ENCODE peak calls at places on chromosomes 4 and X, in four cellular contexts. O is tibial artery, Z is AG04449, W is keratinocyte. G is an unnamed sample.

GRCh38 chr4:8643441-8643840 is 50.9 kb downstream of the CPZ start:
- DNase-seq in O (peak), Z (no peak), W (no peak), G (no peak)

GRCh38 chr4:144574004-144574403 is 72.0 kb upstream of the HHIP start:
- DNase-seq in O (no peak), Z (no peak), W (no peak), G (no peak)

GRCh38 chr4:158870282-158871049 is 101.6 kb downstream of the FNIP2 start:
- DNase-seq in O (no peak), Z (no peak), W (no peak), G (no peak)

GRCh38 chr4:141686146-141686775 is 49.9 kb downstream of the IL15 start:
- DNase-seq in O (no peak), Z (no peak), W (no peak), G (peak)

GRCh38 chr4:152917533-152918395 is 18.4 kb upstream of the FHDC1 start:
- DNase-seq in O (no peak), Z (no peak), W (no peak), G (no peak)

GRCh38 chrX:38636949-38637819 is 75.8 kb downstream of the TSPAN7 start:
- DNase-seq in O (no peak), Z (no peak), W (no peak), G (no peak)

GRCh38 chr4:19213388-19213787 is 1038.3 kb upstream of the SLIT2 start:
- DNase-seq in O (no peak), Z (no peak), W (no peak), G (no peak)

GRCh38 chr4:148196168-148196567 is 246.0 kb downstream of the NR3C2 start:
- DNase-seq in O (no peak), Z (no peak), W (no peak), G (no peak)

GRCh38 chr4:38105475-38105874 is 145.3 kb downstream of the PTTG2 start:
- DNase-seq in O (no peak), Z (no peak), W (no peak), G (no peak)

GRCh38 chr4:174946246-174946645 is 28.1 kb downstream of the ADAM29 start:
- DNase-seq in O (no peak), Z (no peak), W (no peak), G (no peak)

GRCh38 chrX:22090181-22090580 is 58.1 kb downstream of the PHEX start:
- DNase-seq in O (no peak), Z (peak), W (no peak), G (no peak)

GRCh38 chrX:55057691-55058249 is 17.1 kb upstream of the PAGE2B start:
- DNase-seq in O (no peak), Z (no peak), W (no peak), G (no peak)

GRCh38 chr4:164350086-164350485 is 403.8 kb upstream of the SMIM31 start:
- DNase-seq in O (no peak), Z (no peak), W (no peak), G (no peak)

GRCh38 chr4:40140206-40140605 is 56.6 kb upstream of the RHOH start:
- DNase-seq in O (no peak), Z (no peak), W (no peak), G (no peak)

GRCh38 chr4:39664828-39665731 is 26.4 kb upstream of the SMIM14 start:
- DNase-seq in O (no peak), Z (no peak), W (no peak), G (no peak)

GRCh38 chr4:137307806-137308205 is 224.5 kb downstream of the PCDH18 start:
- DNase-seq in O (peak), Z (peak), W (no peak), G (no peak)

GRCh38 chr4:26076000-26076587 is 162.1 kb downstream of the SMIM20 start:
- DNase-seq in O (no peak), Z (no peak), W (no peak), G (peak)

GRCh38 chrX:72169008-72169728 is 12.4 kb upstream of the PIN4 start:
- DNase-seq in O (no peak), Z (no peak), W (no peak), G (no peak)

GRCh38 chr4:86947494-86948120 is 12.8 kb downstream of the AFF1 start:
- DNase-seq in O (no peak), Z (no peak), W (no peak), G (no peak)

GRCh38 chr4:5751918-5752802 is 41.2 kb downstream of the EVC start:
- DNase-seq in O (peak), Z (no peak), W (no peak), G (no peak)

GRCh38 chr4:48127882-48128394 is 6.1 kb downstream of the TXK start:
- DNase-seq in O (peak), Z (peak), W (peak), G (no peak)

GRCh38 chrX:41332988-41333743 is 796 bp upstream of the DDX3X start:
- DNase-seq in O (peak), Z (no peak), W (no peak), G (peak)

GRCh38 chr4:24105183-24106039 is 215.6 kb upstream of the PPARGC1A start:
- DNase-seq in O (no peak), Z (peak), W (no peak), G (no peak)

GRCh38 chr4:40506492-40506891 is 123.2 kb downstream of the RBM47 start:
- DNase-seq in O (no peak), Z (no peak), W (no peak), G (no peak)

GRCh38 chr4:125796138-125796537 is 481.4 kb downstream of the FAT4 start:
- DNase-seq in O (no peak), Z (no peak), W (no peak), G (no peak)

GRCh38 chr4:173461170-173461569 is 62.3 kb upstream of the SCRG1 start:
- DNase-seq in O (no peak), Z (no peak), W (no peak), G (no peak)

GRCh38 chr4:19402666-19403065 is 849.0 kb upstream of the SLIT2 start:
- DNase-seq in O (no peak), Z (no peak), W (no peak), G (no peak)

GRCh38 chrX:7028246-7028645 is 119.3 kb upstream of the STS start:
- DNase-seq in O (no peak), Z (no peak), W (no peak), G (no peak)

DNA sequence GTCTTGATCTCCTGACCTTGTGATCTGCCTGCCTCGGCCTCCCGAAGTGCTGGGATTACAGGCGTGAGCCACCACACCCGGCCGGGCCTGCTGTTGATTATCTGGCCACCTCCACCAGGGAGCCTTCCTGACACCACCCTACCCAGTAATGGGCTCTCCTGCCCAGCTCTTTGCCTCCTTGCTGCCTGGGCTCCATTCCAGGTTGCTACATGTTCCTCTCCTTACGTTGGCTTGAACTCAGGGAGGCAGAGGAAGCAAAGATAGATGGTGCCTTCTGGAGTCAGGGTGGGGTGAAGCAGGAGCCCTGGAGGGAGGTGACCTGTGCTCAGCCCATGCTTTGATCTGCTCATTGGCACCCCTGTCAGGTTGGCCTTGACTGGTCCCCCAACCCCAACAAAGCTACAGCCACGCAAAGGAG is 26.3 kb downstream of the FLNA start:
- DNase-seq in O (peak), Z (no peak), W (no peak), G (peak)
- TF ChIP-seq CTCF in O (no peak), Z (no peak), W (no peak), G (no peak)

GRCh38 chr4:76376534-76376933 is 44.4 kb downstream of the CCDC158 start:
- DNase-seq in O (no peak), Z (no peak), W (no peak), G (no peak)

GRCh38 chr4:76377481-76377901 is 43.5 kb downstream of the CCDC158 start:
- DNase-seq in O (no peak), Z (no peak), W (no peak), G (no peak)

GRCh38 chr4:76373919-76374552 is 46.9 kb downstream of the CCDC158 start:
- DNase-seq in O (peak), Z (no peak), W (no peak), G (no peak)

GRCh38 chr4:76375703-76376102 is 45.2 kb downstream of the CCDC158 start:
- DNase-seq in O (no peak), Z (no peak), W (no peak), G (no peak)

GRCh38 chr4:76374744-76375143 is 46.2 kb downstream of the CCDC158 start:
- DNase-seq in O (no peak), Z (no peak), W (no peak), G (no peak)
- TF ChIP-seq CTCF in O (no peak), Z (no peak), W (no peak), G (no peak)

DNA sequence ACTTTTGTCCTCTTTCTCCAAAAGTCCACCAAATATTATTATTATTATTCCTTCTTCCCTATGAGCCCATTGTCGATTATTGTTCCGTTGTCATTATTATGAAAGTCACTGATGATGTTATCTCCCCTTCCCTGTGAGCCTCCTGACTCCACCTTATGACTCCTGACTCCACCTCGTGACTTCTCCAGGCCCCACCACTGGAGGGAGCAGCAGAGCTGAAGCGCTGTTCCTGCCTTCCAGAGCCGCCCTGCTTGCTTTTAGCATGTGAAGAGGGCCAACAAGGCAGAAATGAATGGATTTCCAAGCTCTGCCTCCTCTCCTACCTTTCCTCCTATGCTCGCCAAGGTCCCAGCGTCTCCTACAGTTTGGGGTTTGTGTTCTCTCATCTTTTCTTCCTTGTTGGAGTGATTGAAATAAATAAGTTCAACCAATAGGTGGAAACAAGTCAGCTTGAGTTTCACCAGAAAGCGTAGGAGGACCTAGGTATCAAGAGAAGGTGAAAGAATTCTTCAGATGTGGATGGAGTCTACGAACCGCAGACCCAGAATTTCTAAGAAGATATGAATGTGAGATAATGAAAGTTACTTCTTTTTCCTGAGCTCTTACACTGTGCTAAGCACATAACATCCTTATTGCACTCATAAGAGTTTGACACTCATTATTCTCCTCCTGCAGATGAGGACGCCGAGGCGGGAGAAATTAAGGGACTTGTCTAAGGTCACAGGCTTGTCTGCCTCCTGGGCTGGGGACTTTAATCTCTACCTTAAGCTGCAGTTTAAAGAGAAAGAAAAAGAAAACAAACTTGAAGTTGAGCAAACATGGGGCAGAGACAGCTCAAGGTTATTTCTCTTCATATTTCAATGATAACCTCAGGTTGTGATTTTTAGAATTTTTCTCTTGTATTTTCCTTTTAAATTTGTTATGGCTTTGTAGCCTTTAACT is 26.1 kb downstream of the IGSF1 start:
- DNase-seq in O (no peak), Z (no peak), W (no peak), G (no peak)
- TF ChIP-seq CTCF in O (no peak), Z (no peak), W (peak), G (no peak)

GRCh38 chr4:14787894-14788293 is 214.4 kb upstream of the CPEB2 start:
- DNase-seq in O (no peak), Z (no peak), W (no peak), G (no peak)
- TF ChIP-seq CTCF in O (no peak), Z (peak), W (peak), G (peak)

GRCh38 chr4:52110171-52110570 is 59.1 kb downstream of the SPATA18 start:
- DNase-seq in O (no peak), Z (no peak), W (no peak), G (no peak)

GRCh38 chr4:52106701-52107100 is 55.6 kb downstream of the SPATA18 start:
- DNase-seq in O (no peak), Z (no peak), W (no peak), G (no peak)

GRCh38 chr4:52107336-52107735 is 56.2 kb downstream of the SPATA18 start:
- DNase-seq in O (no peak), Z (no peak), W (no peak), G (no peak)

GRCh38 chr4:52107745-52108144 is 56.6 kb downstream of the SPATA18 start:
- DNase-seq in O (no peak), Z (no peak), W (no peak), G (no peak)

DNA sequence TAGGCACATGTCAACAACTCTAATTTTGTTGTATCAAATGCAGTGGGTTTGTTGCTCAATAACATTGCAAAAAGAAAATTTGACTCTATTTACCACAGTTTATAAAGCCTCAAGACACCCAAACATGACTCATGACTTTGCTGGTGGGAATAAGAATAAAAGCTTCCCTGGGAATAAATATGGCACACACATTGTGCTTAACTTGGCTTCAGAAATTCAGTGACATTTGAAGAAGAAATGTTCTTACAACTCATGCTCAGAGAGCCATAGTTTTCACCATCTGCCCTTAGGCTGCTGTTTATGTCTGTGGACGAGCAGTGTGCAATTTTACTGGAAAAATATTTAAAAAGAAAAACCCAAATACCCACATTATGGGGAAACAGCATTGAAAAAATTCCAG is 60.9 kb downstream of the SPATA18 start:
- DNase-seq in O (no peak), Z (no peak), W (no peak), G (no peak)
- TF ChIP-seq CTCF in O (no peak), Z (no peak), W (no peak), G (no peak)

GRCh38 chr4:122732329-122733026 is at the start of gene BBS12:
- DNase-seq in O (peak), Z (peak), W (peak), G (peak)
- TF ChIP-seq CTCF in O (no peak), Z (peak), W (peak), G (no peak)

GRCh38 chrX:110987292-110987691 is 108.7 kb upstream of the PAK3 start:
- DNase-seq in O (no peak), Z (no peak), W (no peak), G (no peak)
- TF ChIP-seq CTCF in O (no peak), Z (peak), W (peak), G (no peak)

DNA sequence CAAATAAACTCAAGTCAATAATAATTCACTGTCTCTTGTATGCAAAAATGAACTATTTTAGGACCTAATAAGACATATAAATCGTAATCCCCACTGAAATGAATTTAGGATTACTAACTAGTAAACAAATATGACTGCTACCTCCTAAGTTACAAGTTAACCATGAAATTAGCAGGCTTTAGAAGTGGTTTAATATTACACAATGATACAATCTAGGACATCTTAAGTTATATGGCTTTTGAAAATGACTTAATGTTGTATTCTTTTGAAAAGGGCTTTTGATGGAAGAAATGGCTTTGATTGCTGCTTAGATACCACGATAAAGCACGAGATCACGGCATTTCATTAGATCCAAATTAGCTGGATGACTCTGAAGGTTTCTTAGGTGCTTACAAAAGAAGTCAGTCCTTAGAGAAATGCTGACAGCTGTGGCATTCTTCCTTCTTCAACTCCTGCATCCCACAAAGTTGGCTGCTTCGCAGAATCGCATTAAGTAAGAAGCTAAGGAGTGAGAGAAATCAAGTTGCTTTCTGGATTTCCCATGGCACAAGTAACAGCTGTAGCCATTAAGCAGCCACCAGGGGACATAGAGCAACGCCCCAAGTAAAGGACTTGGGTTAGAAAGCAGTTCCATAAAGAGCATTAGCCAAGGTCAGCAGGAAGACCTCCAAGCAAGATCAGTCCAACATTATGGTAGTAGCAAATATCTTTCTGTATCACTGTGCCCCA is 6.9 kb downstream of the SLC10A7 start:
- DNase-seq in O (no peak), Z (no peak), W (no peak), G (no peak)
- TF ChIP-seq CTCF in O (no peak), Z (no peak), W (no peak), G (no peak)